ENCODE peak calls at places on chromosome 11, in nine cellular contexts. X is fibroblast of the aortic adventitia, W is fibroblast of mammary gland, T is A549, G is AG04450, N is HFF-Myc, H is GM12878, F is A673, K is left ventricle myocardium inferior. Z is an unnamed sample.

GRCh38 chr11:5596611-5597201 is at the start of gene TRIM6:
- DNase-seq in X (peak; percentile 38), W (peak; percentile 52), T (peak; percentile 58), G (no peak), N (no peak), H (no peak), F (no peak), K (peak; percentile 50), Z (peak; percentile 47)

GRCh38 chr11:46888636-46889035 is 29.7 kb downstream of the LRP4 start:
- DNase-seq in X (no peak), W (no peak), T (no peak), G (no peak), N (no peak), H (no peak), F (no peak), K (no peak), Z (no peak)

GRCh38 chr11:26017322-26017860 is 314.5 kb upstream of the ANO3 start:
- DNase-seq in X (no peak), W (no peak), T (no peak), G (no peak), N (no peak), H (no peak), F (no peak), K (no peak), Z (no peak)

GRCh38 chr11:120558754-120559431 is 47.3 kb downstream of the GRIK4 start:
- DNase-seq in X (no peak), W (no peak), T (no peak), G (no peak), N (no peak), H (no peak), F (no peak), K (no peak), Z (no peak)

GRCh38 chr11:91067666-91068065 is 844.8 kb upstream of the CHORDC1 start:
- DNase-seq in X (no peak), W (no peak), T (no peak), G (no peak), N (no peak), H (no peak), F (no peak), K (no peak), Z (no peak)

GRCh38 chr11:91946397-91947090 is 278.1 kb upstream of the FAT3 start:
- DNase-seq in X (no peak), W (peak; percentile 33), T (no peak), G (no peak), N (no peak), H (no peak), F (peak; percentile 69), K (no peak), Z (no peak)

GRCh38 chr11:1219836-1220810 is 2.7 kb upstream of the MUC5B start:
- DNase-seq in X (no peak), W (no peak), T (no peak), G (no peak), N (no peak), H (no peak), F (no peak), K (no peak), Z (no peak)

GRCh38 chr11:117814766-117815261 is 9.7 kb downstream of the FXYD2 start:
- DNase-seq in X (no peak), W (no peak), T (no peak), G (no peak), N (no peak), H (peak; percentile 96), F (peak; percentile 91), K (peak; percentile 73), Z (no peak)

GRCh38 chr11:131969261-131969660 is 598.8 kb downstream of the NTM start:
- DNase-seq in X (no peak), W (no peak), T (no peak), G (no peak), N (no peak), H (no peak), F (no peak), K (no peak), Z (no peak)

GRCh38 chr11:87473174-87473573 is 435.4 kb downstream of the TMEM135 start:
- DNase-seq in X (peak; percentile 64), W (peak; percentile 76), T (no peak), G (peak; percentile 87), N (peak; percentile 27), H (no peak), F (peak; percentile 26), K (peak; percentile 15), Z (no peak)

GRCh38 chr11:23554002-23554401 is 693.7 kb upstream of the CCDC179 start:
- DNase-seq in X (no peak), W (peak; percentile 6), T (no peak), G (no peak), N (no peak), H (no peak), F (no peak), K (no peak), Z (no peak)

GRCh38 chr11:71962428-71963038 is 33.7 kb downstream of the RNF121 start:
- DNase-seq in X (peak; percentile 61), W (peak; percentile 41), T (no peak), G (peak; percentile 13), N (no peak), H (peak; percentile 53), F (peak; percentile 9), K (no peak), Z (no peak)

GRCh38 chr11:103294516-103294915 is 185.3 kb downstream of the DYNC2H1 start:
- DNase-seq in X (no peak), W (peak; percentile 6), T (no peak), G (no peak), N (no peak), H (no peak), F (no peak), K (no peak), Z (no peak)

GRCh38 chr11:95301497-95301896 is 70.5 kb upstream of the SESN3 start:
- DNase-seq in X (peak; percentile 68), W (peak; percentile 16), T (no peak), G (no peak), N (peak; percentile 12), H (no peak), F (no peak), K (no peak), Z (no peak)

GRCh38 chr11:61498767-61499341 is 9.7 kb upstream of the LRRC10B start:
- DNase-seq in X (no peak), W (no peak), T (no peak), G (no peak), N (no peak), H (no peak), F (no peak), K (no peak), Z (no peak)

GRCh38 chr11:61756452-61757212 is 4.2 kb downstream of the MYRF start:
- DNase-seq in X (no peak), W (peak; percentile 36), T (peak; percentile 94), G (no peak), N (no peak), H (peak; percentile 73), F (peak; percentile 79), K (no peak), Z (no peak)

GRCh38 chr11:75576445-75577049 is 14.5 kb downstream of the SERPINH1 start:
- DNase-seq in X (peak; percentile 65), W (peak; percentile 55), T (no peak), G (no peak), N (no peak), H (peak; percentile 45), F (no peak), K (no peak), Z (peak; percentile 38)

GRCh38 chr11:100719362-100719761 is 32.3 kb downstream of the ARHGAP42 start:
- DNase-seq in X (peak; percentile 8), W (peak; percentile 49), T (no peak), G (no peak), N (no peak), H (no peak), F (no peak), K (no peak), Z (no peak)

GRCh38 chr11:10225553-10225952 is 68.5 kb downstream of the SBF2 start:
- DNase-seq in X (peak; percentile 51), W (peak; percentile 27), T (no peak), G (no peak), N (no peak), H (no peak), F (no peak), K (no peak), Z (no peak)

GRCh38 chr11:94794287-94795168 is 26.4 kb downstream of the AMOTL1 start:
- DNase-seq in X (peak; percentile 96), W (peak; percentile 100), T (no peak), G (peak; percentile 89), N (peak; percentile 88), H (no peak), F (peak; percentile 94), K (peak; percentile 73), Z (no peak)

GRCh38 chr11:128354476-128354875 is 232.9 kb downstream of the ETS1 start:
- DNase-seq in X (no peak), W (peak; percentile 44), T (no peak), G (no peak), N (no peak), H (no peak), F (no peak), K (no peak), Z (no peak)

GRCh38 chr11:133206313-133207005 is 325.8 kb downstream of the OPCML start:
- DNase-seq in X (no peak), W (no peak), T (no peak), G (no peak), N (no peak), H (no peak), F (no peak), K (no peak), Z (no peak)
- TF ChIP-seq CTCF in X (no peak), W (no peak), T (no peak), G (no peak), N (no peak), H (no peak), F (no peak), K (no peak), Z (no peak)

DNA sequence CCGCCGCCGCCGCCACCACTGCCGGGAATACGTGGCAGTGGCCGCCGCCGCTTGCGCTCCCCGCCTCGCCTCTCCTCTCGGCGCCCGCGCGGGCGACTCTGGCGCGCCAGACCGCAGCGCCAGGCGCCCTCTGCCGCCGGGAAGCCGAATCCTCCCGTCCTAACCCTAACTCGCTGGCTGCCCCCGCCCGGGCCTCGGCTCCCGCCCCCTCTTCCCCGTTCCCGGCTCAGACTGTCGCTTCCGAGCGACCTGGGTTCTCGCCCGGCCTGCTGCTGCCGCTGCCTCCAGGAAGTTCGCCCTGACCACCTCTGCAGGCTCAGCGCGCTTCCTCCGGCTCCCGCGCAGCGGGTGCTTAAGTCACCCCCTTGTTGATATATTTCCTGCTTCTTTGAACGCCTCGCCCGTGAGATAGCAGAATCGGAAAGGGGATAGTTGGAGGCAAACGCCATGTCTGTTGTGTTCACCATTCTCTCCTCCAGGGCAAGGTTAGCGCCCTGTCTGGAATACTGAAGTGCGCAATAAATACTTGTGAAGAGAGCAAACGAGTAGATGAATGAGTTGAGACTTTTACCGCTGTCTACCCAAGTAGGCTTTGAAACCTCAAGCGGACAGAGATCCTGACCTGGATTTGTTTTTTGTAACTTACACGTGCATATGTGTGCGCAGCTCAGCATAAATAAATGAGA is at the start of gene SMCO4:
- DNase-seq in X (peak; percentile 63), W (peak; percentile 69), T (peak; percentile 70), G (no peak), N (peak; percentile 12), H (no peak), F (peak; percentile 91), K (peak; percentile 89), Z (peak; percentile 90)
- TF ChIP-seq CTCF in X (peak; percentile 63), W (peak; percentile 40), T (peak; percentile 58), G (peak; percentile 68), N (peak; percentile 56), H (peak; percentile 90), F (peak; percentile 70), K (peak; percentile 86), Z (peak; percentile 32)

GRCh38 chr11:114439229-114440120 is at the start of gene REXO2:
- DNase-seq in X (peak; percentile 93), W (peak; percentile 94), T (peak; percentile 80), G (peak; percentile 80), N (peak; percentile 87), H (peak; percentile 75), F (peak; percentile 99), K (peak; percentile 96), Z (peak; percentile 90)
- TF ChIP-seq CTCF in X (peak; percentile 17), W (no peak), T (no peak), G (peak; percentile 46), N (peak; percentile 37), H (peak; percentile 40), F (peak; percentile 8), K (peak; percentile 40), Z (no peak)

GRCh38 chr11:64124147-64124546 is 41.8 kb downstream of the MACROD1 start:
- DNase-seq in X (no peak), W (no peak), T (no peak), G (no peak), N (no peak), H (no peak), F (peak; percentile 37), K (no peak), Z (no peak)
- TF ChIP-seq CTCF in X (no peak), W (no peak), T (no peak), G (no peak), N (no peak), H (no peak), F (no peak), K (no peak), Z (no peak)

Z was measured in endothelial cell.